ENCODE peak calls at places on chromosome 16, in four cellular contexts. I is left lung, R is IMR-90, C is adrenal gland. G is an unnamed sample.

GRCh38 chr16:52318259-52319008 is 228.5 kb downstream of the TOX3 start:
- DNase-seq in I (no peak), R (no peak), C (no peak), G (no peak)

GRCh38 chr16:75789237-75789636 is 62.9 kb upstream of the CPHXL start:
- DNase-seq in I (no peak), C (no peak), R (peak; percentile 46), G (peak; percentile 62)

GRCh38 chr16:13919330-13919682 is 648 bp upstream of the ERCC4 start:
- DNase-seq in I (no peak), R (peak; percentile 45), C (no peak), G (peak; percentile 53)

GRCh38 chr16:66035096-66035495 is 331.4 kb upstream of the CDH5 start:
- DNase-seq in C (no peak), R (no peak), I (no peak), G (peak; percentile 28)

GRCh38 chr16:22971346-22971924 is 157.5 kb downstream of the HS3ST2 start:
- DNase-seq in C (no peak), R (no peak), I (no peak), G (no peak)

GRCh38 chr16:25052161-25052511 is 37.0 kb upstream of the ARHGAP17 start:
- DNase-seq in I (no peak), R (no peak), C (no peak), G (no peak)

GRCh38 chr16:68328860-68329370 is 18.1 kb downstream of the PRMT7 start:
- DNase-seq in R (no peak), C (no peak), I (no peak), G (no peak)

GRCh38 chr16:78072275-78072674 is 27.2 kb upstream of the WWOX start:
- DNase-seq in R (no peak), C (no peak), I (no peak), G (no peak)

GRCh38 chr16:4052801-4053662 is 63.2 kb downstream of the ADCY9 start:
- DNase-seq in C (peak; percentile 75), I (no peak), R (peak; percentile 81), G (peak; percentile 48)

GRCh38 chr16:590165-590874 is 454 bp downstream of the RAB40C start:
- DNase-seq in I (peak; percentile 90), C (no peak), R (peak; percentile 47), G (peak; percentile 31)

GRCh38 chr16:53502331-53503269 is at the start of gene AKTIP:
- DNase-seq in I (peak; percentile 88), R (peak; percentile 52), C (no peak), G (peak; percentile 35)

GRCh38 chr16:18931756-18932155 is 5.5 kb upstream of the SMG1 start:
- DNase-seq in I (no peak), C (no peak), R (no peak), G (no peak)

GRCh38 chr16:64089697-64090096 is 1032.2 kb downstream of the CDH11 start:
- DNase-seq in I (no peak), R (peak; percentile 11), C (no peak), G (peak; percentile 36)

GRCh38 chr16:15874745-15875314 is 13.6 kb downstream of the CEP20 start:
- DNase-seq in R (peak; percentile 80), I (no peak), C (peak; percentile 54), G (peak; percentile 85)

GRCh38 chr16:73483076-73483791 is 435.3 kb upstream of the ZFHX3 start:
- DNase-seq in C (no peak), I (no peak), R (no peak), G (no peak)

GRCh38 chr16:77675464-77676324 is 46.6 kb upstream of the NUDT7 start:
- DNase-seq in R (peak; percentile 78), C (peak; percentile 73), I (no peak), G (peak; percentile 76)

GRCh38 chr16:4659363-4660353 is 33.7 kb upstream of the NUDT16L1 start:
- DNase-seq in C (no peak), I (no peak), R (no peak), G (peak; percentile 25)

GRCh38 chr16:471353-472198 is 46.1 kb downstream of the RAB11FIP3 start:
- DNase-seq in C (no peak), R (peak; percentile 19), I (no peak), G (no peak)

GRCh38 chr16:21260870-21261791 is 17.0 kb downstream of the CRYM start:
- DNase-seq in R (peak; percentile 94), C (peak; percentile 74), I (no peak), G (peak; percentile 98)

GRCh38 chr16:1923299-1924034 is 5.3 kb upstream of the HS3ST6 start:
- DNase-seq in C (no peak), I (no peak), R (no peak), G (peak; percentile 22)

GRCh38 chr16:87538594-87538993 is 45.8 kb upstream of the ZCCHC14 start:
- DNase-seq in I (no peak), R (peak; percentile 44), C (no peak), G (peak; percentile 60)

GRCh38 chr16:85141491-85142128 is 29.3 kb upstream of the CIBAR2 start:
- DNase-seq in R (no peak), I (peak; percentile 55), C (no peak), G (no peak)

GRCh38 chr16:86022381-86022960 is 123.5 kb downstream of the IRF8 start:
- DNase-seq in I (no peak), C (no peak), R (no peak), G (no peak)

GRCh38 chr16:2482181-2483107 is 7.5 kb downstream of the TBC1D24 start:
- DNase-seq in C (no peak), R (peak; percentile 71), I (no peak), G (peak; percentile 59)

GRCh38 chr16:72635104-72635503 is 412.8 kb downstream of the ZFHX3 start:
- DNase-seq in C (no peak), I (no peak), R (peak; percentile 2), G (no peak)

GRCh38 chr16:2720719-2721633 is 952 bp upstream of the PRSS27 start:
- DNase-seq in I (peak; percentile 96), R (peak; percentile 68), C (peak; percentile 70), G (peak; percentile 73)

GRCh38 chr16:80924372-80924978 is 82.2 kb downstream of the CMC2 start:
- DNase-seq in R (peak; percentile 43), I (no peak), C (peak; percentile 50), G (peak; percentile 61)
- TF ChIP-seq CTCF in R (peak; percentile 58), I (no peak), C (peak; percentile 58), G (peak; percentile 65)

DNA sequence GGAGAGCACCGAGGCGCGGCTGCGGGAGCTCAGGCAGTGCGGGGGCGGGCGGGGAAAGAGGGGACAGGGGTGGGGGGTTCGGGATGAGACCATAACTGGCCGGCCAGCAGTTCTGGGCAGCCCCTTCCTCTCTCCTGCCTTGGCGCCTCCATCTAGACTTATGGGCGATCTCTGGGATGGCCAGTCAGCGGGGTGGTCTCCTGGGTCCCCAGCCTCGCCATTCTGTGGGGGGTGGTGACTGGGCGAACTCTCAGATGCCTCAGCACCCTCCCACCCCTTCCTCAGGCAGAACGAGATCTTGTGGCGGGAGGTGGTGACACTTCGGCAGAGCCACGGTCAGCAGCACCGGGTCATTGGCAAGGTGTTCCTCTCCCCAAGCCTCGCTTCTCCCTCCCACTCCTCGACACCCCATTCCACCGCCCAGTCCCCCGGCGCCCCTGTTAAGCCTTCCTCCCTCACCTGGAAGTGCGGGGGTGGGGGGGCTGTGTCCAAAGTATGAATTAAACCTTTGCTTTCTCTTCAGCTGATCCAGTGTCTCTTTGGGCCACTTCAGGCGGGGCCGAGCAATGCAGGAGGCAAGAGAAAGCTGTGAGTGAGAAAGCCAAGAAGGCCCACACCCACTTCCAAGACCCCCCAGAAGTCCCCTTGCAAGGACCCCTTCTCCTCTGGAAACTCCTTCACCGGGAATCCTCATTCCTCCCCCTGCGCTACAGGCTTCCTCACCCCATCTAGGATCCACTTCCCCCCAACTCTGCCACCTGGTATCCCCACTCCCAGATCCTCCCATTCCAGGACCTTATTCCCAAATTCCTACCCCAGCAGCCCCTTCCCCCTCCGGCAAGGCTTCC is 1.7 kb downstream of the HSF4 start:
- DNase-seq in I (no peak), R (no peak), C (no peak), G (no peak)
- TF ChIP-seq CTCF in I (no peak), R (no peak), C (no peak), G (no peak)

DNA sequence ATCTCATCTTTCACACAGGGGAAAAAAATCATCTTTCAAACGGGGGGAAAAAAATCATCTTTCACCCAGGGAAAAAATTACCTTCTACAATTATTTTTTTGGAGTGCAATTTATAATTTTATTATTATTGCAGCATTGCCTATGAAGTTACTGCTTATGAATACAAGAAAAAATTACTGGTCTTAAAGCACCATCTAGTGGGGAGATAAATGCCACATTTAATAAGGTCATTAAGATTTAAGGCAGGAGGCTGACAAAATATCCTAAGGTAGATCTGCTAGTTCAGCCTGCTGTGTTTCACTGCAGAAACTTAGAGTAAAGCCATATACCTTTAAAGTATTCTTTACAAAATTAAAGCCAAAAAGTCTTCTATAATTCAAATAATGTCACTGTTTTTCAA is 13.7 kb downstream of the SHCBP1 start:
- DNase-seq in R (peak; percentile 76), C (no peak), I (no peak), G (peak; percentile 72)
- TF ChIP-seq CTCF in R (peak; percentile 66), C (peak; percentile 54), I (peak; percentile 44), G (peak; percentile 37)

DNA sequence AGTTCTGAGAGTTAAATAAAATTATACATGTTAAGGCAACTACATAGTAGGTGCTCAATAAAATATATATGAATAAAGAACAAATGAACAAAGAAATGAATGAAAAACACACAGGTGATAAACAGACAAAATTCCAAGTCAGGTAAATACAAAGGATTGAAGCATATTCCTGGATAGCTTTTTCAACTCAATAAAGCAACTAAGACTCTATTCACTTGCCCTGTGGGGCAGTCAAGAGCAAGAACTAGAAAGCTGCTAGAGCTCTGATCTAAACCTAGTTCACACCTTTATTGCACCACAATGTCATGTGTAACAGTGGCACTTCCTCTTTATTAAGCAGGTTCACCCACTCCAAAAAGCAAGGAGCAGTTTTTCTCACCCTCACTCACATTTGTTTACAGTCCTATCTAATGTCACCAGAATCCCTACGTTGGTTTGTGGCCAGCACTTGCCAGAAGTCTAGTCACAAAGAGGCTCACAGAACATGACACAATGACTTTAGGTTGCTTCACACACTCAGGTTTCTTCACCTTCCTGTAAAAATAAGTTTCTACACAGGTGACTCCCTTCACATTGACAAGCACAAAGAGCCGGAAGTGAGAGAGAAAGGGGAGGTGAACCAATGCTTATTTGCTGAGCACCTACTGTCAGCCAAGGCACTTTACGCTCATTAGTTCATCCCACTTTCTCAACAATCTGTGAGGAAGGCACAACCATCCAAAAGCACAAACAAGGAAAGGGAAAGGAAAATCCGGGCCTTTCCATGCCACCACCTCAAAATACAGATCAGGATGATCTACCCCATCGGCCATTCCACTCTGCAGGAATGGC is 70.8 kb downstream of the XPO6 start:
- DNase-seq in R (no peak), I (no peak), C (no peak), G (no peak)
- TF ChIP-seq CTCF in R (no peak), I (no peak), C (no peak), G (no peak)

GRCh38 chr16:83400234-83400633 is 407.5 kb upstream of the HSBP1 start:
- DNase-seq in C (no peak), R (no peak), I (no peak), G (no peak)
- TF ChIP-seq CTCF in C (no peak), R (no peak), I (no peak), G (no peak)

DNA sequence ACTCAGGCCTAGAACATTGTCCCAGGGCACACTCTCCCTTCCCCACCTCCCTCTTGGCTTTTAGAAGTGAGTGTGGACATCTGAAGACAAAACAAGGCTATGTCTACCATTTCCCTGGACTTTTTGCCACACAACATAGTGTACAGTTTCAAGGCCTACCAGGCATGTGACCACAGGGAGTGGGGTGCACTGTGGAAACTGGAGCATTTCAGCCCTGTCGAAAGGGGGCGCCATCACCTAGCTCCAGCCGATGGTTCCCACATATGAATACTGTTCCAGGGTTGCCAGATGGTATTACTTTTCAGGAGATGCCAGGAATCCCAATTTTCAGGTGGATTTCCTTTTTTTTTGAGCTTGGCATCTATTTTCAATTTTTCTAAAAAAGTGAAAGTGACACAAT is 140.7 kb downstream of the KATNIP start:
- DNase-seq in C (peak; percentile 19), R (peak; percentile 5), I (no peak), G (peak; percentile 21)
- TF ChIP-seq CTCF in C (peak; percentile 35), R (peak; percentile 34), I (peak; percentile 46), G (peak; percentile 58)